ENCODE peak calls at places on chromosomes 1 and 21, in ten cellular contexts. I, A, D, R, Q, Z, J, U, E and W are unnamed samples.
A peak's percentile ranks its signal among the peaks of the same experiment; 100 is the strongest.

GRCh38 chr1:229636042-229636441 is 10.0 kb downstream of the URB2 start:
- DNase-seq in D (no peak), A (no peak), R (no peak), Z (no peak), J (no peak), E (no peak), I (no peak), U (no peak), Q (no peak), W (no peak)

GRCh38 chr1:147719711-147720225 is 40.6 kb downstream of the GJA5 start:
- DNase-seq in R (no peak), Q (no peak), D (no peak), Z (no peak), E (no peak), U (no peak), A (no peak), J (no peak), I (no peak), W (no peak)

GRCh38 chr21:41506526-41507520 is 1.1 kb downstream of the TMPRSS2 start:
- DNase-seq in I (peak; percentile 77), A (peak; percentile 3), Q (peak; percentile 51), D (no peak), R (peak; percentile 21), J (no peak), E (peak; percentile 14), U (peak; percentile 63), Z (no peak), W (no peak)

GRCh38 chr1:180097319-180097605 is 57.4 kb upstream of the QSOX1 start:
- DNase-seq in A (no peak), I (no peak), D (no peak), Q (no peak), Z (no peak), U (no peak), E (no peak), J (no peak), R (no peak), W (no peak)

GRCh38 chr1:240941706-240942370 is 329.9 kb upstream of the GREM2 start:
- DNase-seq in R (no peak), U (no peak), D (no peak), A (peak; percentile 55), E (no peak), I (no peak), J (no peak), Z (no peak), Q (no peak), W (no peak)

GRCh38 chr1:76209238-76209637 is 134.7 kb downstream of the ST6GALNAC3 start:
- DNase-seq in D (no peak), I (no peak), Z (no peak), A (no peak), R (no peak), Q (no peak), J (no peak), U (no peak), E (no peak), W (no peak)

GRCh38 chr1:112674440-112674985 is at the start of gene MOV10:
- DNase-seq in I (peak; percentile 85), A (peak; percentile 74), Z (peak; percentile 40), R (peak; percentile 76), E (peak; percentile 84), U (peak; percentile 89), Q (peak; percentile 75), J (peak; percentile 81), D (peak; percentile 80), W (peak; percentile 67)

GRCh38 chr1:156676450-156676819 is 772 bp downstream of the NES start:
- DNase-seq in A (peak; percentile 33), I (peak; percentile 62), U (no peak), Z (no peak), D (no peak), J (peak; percentile 38), R (no peak), E (peak; percentile 58), Q (no peak), W (no peak)

GRCh38 chr1:56330400-56331026 is 248.8 kb downstream of the PLPP3 start:
- DNase-seq in A (peak; percentile 74), E (peak; percentile 68), R (peak; percentile 16), D (peak; percentile 45), I (no peak), Z (peak; percentile 68), Q (peak; percentile 58), J (peak; percentile 61), U (no peak), W (peak; percentile 47)

GRCh38 chr1:244709076-244709475 is 56.1 kb downstream of the DESI2 start:
- DNase-seq in E (no peak), Q (no peak), A (no peak), Z (no peak), J (no peak), D (no peak), U (no peak), I (no peak), R (no peak), W (no peak)

GRCh38 chr1:19723874-19724273 is 59.2 kb downstream of the HTR6 start:
- DNase-seq in U (peak; percentile 28), I (no peak), R (no peak), J (no peak), D (no peak), A (no peak), Z (no peak), Q (no peak), E (no peak), W (no peak)

GRCh38 chr1:218772575-218772974 is 401.1 kb upstream of the LYPLAL1 start:
- DNase-seq in U (no peak), E (peak; percentile 86), Q (peak; percentile 68), Z (no peak), I (no peak), D (no peak), A (peak; percentile 74), R (peak; percentile 88), J (no peak), W (no peak)

GRCh38 chr21:18370292-18370691 is 33.3 kb downstream of the TMPRSS15 start:
- DNase-seq in R (no peak), Q (no peak), Z (no peak), U (no peak), D (no peak), I (no peak), A (no peak), J (no peak), E (no peak), W (no peak)
- TF ChIP-seq EZH2 in R (no peak), Q (no peak), Z (no peak), U (no peak), D (no peak), I (no peak), A (no peak), J (no peak), E (no peak), W (no peak)

DNA sequence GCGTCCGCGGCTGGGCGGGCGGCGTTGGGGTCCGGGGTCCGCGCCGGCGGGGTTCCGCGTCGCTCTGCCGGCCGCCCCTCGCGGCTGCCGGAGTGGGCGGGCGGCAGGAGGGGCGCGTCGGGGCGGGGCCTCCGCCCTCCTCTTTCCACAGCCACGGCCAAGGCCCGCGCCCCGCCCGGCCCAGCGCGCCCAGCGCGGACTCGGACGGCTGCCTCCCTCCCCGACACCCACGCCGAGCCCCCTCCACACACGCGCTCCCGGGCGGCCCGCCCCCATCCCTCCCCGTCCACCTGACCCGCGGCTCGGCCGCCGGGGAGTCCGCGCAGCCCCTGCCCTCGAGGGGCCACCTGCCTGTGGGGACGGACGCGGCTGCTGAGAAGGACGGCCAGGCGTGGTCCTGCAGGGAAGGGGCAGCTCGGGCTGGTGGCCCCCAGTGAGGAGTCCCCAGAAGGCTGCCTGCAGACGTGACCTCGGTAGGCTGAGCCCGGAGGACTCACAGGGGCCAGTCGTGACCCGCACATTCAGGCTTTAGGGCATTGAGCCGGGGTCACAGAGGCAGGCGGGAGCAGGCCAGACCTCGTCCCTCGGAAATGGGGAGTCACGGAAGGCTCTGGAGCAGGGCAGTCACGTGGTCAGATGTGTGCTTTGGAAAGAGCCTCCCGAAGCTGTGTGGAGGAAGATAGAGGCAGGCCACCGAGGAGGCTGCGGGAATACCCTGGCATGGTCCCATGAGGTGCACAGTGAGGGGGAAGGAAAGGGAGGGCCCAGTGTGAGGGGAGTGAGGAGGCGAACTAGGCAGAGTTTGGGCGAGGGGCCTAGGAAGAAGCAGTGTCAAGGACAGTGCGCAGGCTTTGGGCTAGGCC is at the start of gene COL8A2:
- DNase-seq in E (peak; percentile 52), D (peak; percentile 68), A (no peak), Q (no peak), R (no peak), J (no peak), U (peak; percentile 66), Z (no peak), I (peak; percentile 65), W (no peak)
- TF ChIP-seq EZH2 in E (no peak), D (no peak), A (peak; percentile 53), Q (no peak), R (peak; percentile 35), J (no peak), U (no peak), Z (no peak), I (peak; percentile 41), W (no peak)

DNA sequence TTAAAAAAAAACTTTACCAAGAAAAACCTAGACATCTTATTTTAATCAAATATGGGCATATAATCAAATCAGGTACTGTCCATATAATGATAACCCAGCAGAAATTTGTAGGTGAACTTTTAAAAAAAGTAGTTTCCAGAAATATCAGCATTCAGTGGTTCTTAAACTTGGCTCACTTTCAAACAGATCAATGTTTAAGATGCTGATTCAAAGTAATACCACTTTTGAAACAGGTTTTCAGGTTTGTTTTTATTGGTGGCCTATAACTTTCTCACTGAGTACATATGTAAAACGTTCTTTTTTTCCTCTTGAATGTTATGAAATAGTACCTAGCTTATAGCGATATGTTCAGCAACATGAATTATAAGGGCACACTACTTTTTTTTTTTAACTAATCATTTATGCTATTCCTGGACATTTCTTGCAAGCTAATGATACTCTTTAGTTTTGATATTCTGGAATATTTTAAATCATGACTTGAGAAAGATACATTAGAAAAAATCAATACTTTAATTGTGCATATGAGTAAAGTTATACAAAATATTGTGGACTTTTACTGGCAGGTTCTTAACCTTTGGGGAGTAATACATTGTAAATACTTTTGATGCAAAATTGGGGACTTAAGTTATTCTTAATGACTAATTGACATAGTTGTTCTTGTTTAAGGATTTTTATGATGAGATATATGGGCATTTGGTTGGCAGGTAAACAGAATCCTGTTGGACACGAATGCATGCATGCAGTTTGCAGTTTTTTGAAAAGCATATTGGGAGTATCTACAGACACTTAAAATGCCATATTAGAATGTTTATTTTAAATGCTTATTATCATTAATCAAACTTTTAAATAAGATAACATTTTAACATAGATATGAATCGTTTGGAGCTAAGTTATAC is 3.1 kb downstream of the NFIA start:
- DNase-seq in U (no peak), R (no peak), D (no peak), Z (no peak), I (no peak), J (peak; percentile 60), A (no peak), E (no peak), Q (peak; percentile 50), W (no peak)
- TF ChIP-seq EZH2 in U (no peak), R (no peak), D (no peak), Z (no peak), I (no peak), J (no peak), A (no peak), E (no peak), Q (no peak), W (no peak)

DNA sequence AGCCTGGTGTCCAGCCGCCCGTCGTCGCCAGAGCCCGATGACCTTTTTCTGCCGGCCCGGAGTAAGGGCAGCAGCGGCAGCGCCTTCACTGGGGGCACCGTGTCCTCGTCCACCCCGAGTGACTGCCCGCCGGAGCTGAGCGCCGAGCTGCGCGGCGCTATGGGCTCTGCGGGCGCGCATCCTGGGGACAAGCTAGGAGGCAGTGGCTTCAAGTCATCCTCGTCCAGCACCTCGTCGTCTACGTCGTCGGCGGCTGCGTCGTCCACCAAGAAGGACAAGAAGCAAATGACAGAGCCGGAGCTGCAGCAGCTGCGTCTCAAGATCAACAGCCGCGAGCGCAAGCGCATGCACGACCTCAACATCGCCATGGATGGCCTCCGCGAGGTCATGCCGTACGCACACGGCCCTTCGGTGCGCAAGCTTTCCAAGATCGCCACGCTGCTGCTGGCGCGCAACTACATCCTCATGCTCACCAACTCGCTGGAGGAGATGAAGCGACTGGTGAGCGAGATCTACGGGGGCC is 1.2 kb downstream of the OLIG2 start:
- DNase-seq in R (no peak), Q (no peak), U (peak; percentile 66), A (peak; percentile 25), Z (no peak), J (no peak), E (peak; percentile 32), D (no peak), I (peak; percentile 72), W (no peak)
- TF ChIP-seq EZH2 in R (peak; percentile 92), Q (no peak), U (peak; percentile 95), A (no peak), Z (no peak), J (peak; percentile 100), E (no peak), D (peak; percentile 86), I (peak; percentile 97), W (no peak)